ENCODE peak calls at places on chromosomes 2 and 18, in five cellular contexts. W is Kasumi-1, R is EL, U is H9, G is RWPE1. J is an unnamed sample.

GRCh38 chr2:60297296-60298010 is 256.0 kb downstream of the BCL11A start:
- DNase-seq in W (no peak), R (no peak), U (peak), G (no peak), J (peak)

GRCh38 chr2:149799296-149799695 is 211.7 kb upstream of the MMADHC start:
- DNase-seq in W (peak), R (peak), U (no peak), G (peak), J (no peak)

GRCh38 chr2:189082576-189082975 is 97.0 kb downstream of the COL5A2 start:
- DNase-seq in W (no peak), R (peak), U (no peak), G (no peak), J (no peak)

GRCh38 chr18:48813833-48814489 is 136.8 kb downstream of the SMAD7 start:
- DNase-seq in W (no peak), R (no peak), U (peak), G (no peak), J (no peak)

GRCh38 chr2:119483395-119483753 is 40.9 kb downstream of the SCTR start:
- DNase-seq in W (no peak), R (no peak), U (no peak), G (no peak), J (no peak)

GRCh38 chr2:238157506-238158017 is 1.2 kb upstream of the ERFE start:
- DNase-seq in W (no peak), R (no peak), U (no peak), G (no peak), J (no peak)

GRCh38 chr2:38178556-38179419 is 102.8 kb upstream of the CYP1B1 start:
- DNase-seq in W (peak), R (peak), U (no peak), G (no peak), J (no peak)

GRCh38 chr18:2173464-2173863 is 397.8 kb downstream of the METTL4 start:
- DNase-seq in W (no peak), R (peak), U (no peak), G (peak), J (no peak)

GRCh38 chr2:43041661-43042360 is 184.6 kb downstream of the ZFP36L2 start:
- DNase-seq in W (no peak), R (peak), U (peak), G (peak), J (peak)

GRCh38 chr2:220034356-220035121 is 407.1 kb downstream of the SLC4A3 start:
- DNase-seq in W (no peak), R (peak), U (no peak), G (peak), J (no peak)

GRCh38 chr18:74190086-74190485 is 41.8 kb downstream of the TIMM21 start:
- DNase-seq in W (no peak), R (no peak), U (no peak), G (no peak), J (no peak)

GRCh38 chr2:42117923-42118758 is 51.0 kb upstream of the EML4 start:
- DNase-seq in W (peak), R (peak), U (peak), G (no peak), J (peak)

GRCh38 chr18:48736316-48736715 is 197.5 kb downstream of the CTIF start:
- DNase-seq in W (no peak), R (peak), U (no peak), G (no peak), J (no peak)

GRCh38 chr2:19235308-19235707 is 123.1 kb downstream of the OSR1 start:
- DNase-seq in W (no peak), R (peak), U (no peak), G (peak), J (no peak)

GRCh38 chr2:29066989-29067605 is 7.2 kb downstream of the PCARE start:
- DNase-seq in W (no peak), R (peak), U (no peak), G (peak), J (no peak)

GRCh38 chr2:58666571-58666970 is 425.4 kb upstream of the FANCL start:
- DNase-seq in W (no peak), R (no peak), U (no peak), G (no peak), J (no peak)

GRCh38 chr2:3643371-3644245 is 14.4 kb upstream of the ALLC start:
- DNase-seq in W (no peak), R (no peak), U (peak), G (no peak), J (no peak)

GRCh38 chr2:136310005-136310495 is 192.1 kb upstream of the CXCR4 start:
- DNase-seq in W (no peak), R (no peak), U (no peak), G (no peak), J (no peak)

GRCh38 chr2:200787351-200788128 is 24.2 kb upstream of the BZW1 start:
- DNase-seq in W (no peak), R (peak), U (no peak), G (peak), J (no peak)

GRCh38 chr2:201261471-201261870 is 1.1 kb downstream of the CASP8 start:
- DNase-seq in W (peak), R (no peak), U (no peak), G (no peak), J (no peak)

GRCh38 chr2:109213646-109214417 is 84.8 kb downstream of the SH3RF3 start:
- DNase-seq in W (peak), R (peak), U (no peak), G (peak), J (no peak)

GRCh38 chr18:424869-425138 is 75.7 kb downstream of the COLEC12 start:
- DNase-seq in W (no peak), R (no peak), U (no peak), G (no peak), J (no peak)

GRCh38 chr2:226060228-226060627 is 660.7 kb downstream of the NYAP2 start:
- DNase-seq in W (no peak), R (no peak), U (no peak), G (no peak), J (no peak)